ENCODE peak calls at places on chromosomes 6 and 20, in five cellular contexts. J is K562, W is H1, L is HCT116, N is HepG2. H is an unnamed sample.

GRCh38 chr6:150008588-150008987 is 16.7 kb downstream of the RAET1L start:
- DNase-seq in J (peak), W (no peak), L (peak), N (no peak), H (no peak)

GRCh38 chr6:90701146-90701781 is 114.4 kb upstream of the MAP3K7 start:
- DNase-seq in J (no peak), W (peak), L (no peak), N (no peak), H (no peak)

GRCh38 chr20:24776755-24777271 is 172.3 kb upstream of the CST7 start:
- DNase-seq in J (no peak), W (no peak), L (no peak), N (no peak), H (no peak)

GRCh38 chr6:66962082-66962481 is 1255.1 kb upstream of the EYS start:
- DNase-seq in J (no peak), W (no peak), L (no peak), N (no peak), H (no peak)

GRCh38 chr6:7438011-7438410 is 48.4 kb downstream of the RIOK1 start:
- DNase-seq in J (no peak), W (no peak), L (no peak), N (no peak), H (no peak)

GRCh38 chr6:150395388-150396009 is 26.7 kb downstream of the IYD start:
- DNase-seq in J (peak), W (peak), L (peak), N (peak), H (no peak)

GRCh38 chr6:128129679-128130078 is 228.8 kb upstream of the THEMIS start:
- DNase-seq in J (no peak), W (no peak), L (no peak), N (no peak), H (no peak)

GRCh38 chr20:36147707-36148106 is 6.8 kb upstream of the EPB41L1 start:
- DNase-seq in J (no peak), W (no peak), L (no peak), N (no peak), H (no peak)

GRCh38 chr6:132314432-132314831 is 86.8 kb downstream of the MOXD1 start:
- DNase-seq in J (no peak), W (no peak), L (no peak), N (no peak), H (no peak)

GRCh38 chr6:90495216-90495817 is 91.6 kb downstream of the MAP3K7 start:
- DNase-seq in J (no peak), W (no peak), L (no peak), N (no peak), H (no peak)

GRCh38 chr6:153130515-153131036 is 506 bp downstream of the RGS17 start:
- DNase-seq in J (no peak), W (no peak), L (no peak), N (no peak), H (no peak)

DNA sequence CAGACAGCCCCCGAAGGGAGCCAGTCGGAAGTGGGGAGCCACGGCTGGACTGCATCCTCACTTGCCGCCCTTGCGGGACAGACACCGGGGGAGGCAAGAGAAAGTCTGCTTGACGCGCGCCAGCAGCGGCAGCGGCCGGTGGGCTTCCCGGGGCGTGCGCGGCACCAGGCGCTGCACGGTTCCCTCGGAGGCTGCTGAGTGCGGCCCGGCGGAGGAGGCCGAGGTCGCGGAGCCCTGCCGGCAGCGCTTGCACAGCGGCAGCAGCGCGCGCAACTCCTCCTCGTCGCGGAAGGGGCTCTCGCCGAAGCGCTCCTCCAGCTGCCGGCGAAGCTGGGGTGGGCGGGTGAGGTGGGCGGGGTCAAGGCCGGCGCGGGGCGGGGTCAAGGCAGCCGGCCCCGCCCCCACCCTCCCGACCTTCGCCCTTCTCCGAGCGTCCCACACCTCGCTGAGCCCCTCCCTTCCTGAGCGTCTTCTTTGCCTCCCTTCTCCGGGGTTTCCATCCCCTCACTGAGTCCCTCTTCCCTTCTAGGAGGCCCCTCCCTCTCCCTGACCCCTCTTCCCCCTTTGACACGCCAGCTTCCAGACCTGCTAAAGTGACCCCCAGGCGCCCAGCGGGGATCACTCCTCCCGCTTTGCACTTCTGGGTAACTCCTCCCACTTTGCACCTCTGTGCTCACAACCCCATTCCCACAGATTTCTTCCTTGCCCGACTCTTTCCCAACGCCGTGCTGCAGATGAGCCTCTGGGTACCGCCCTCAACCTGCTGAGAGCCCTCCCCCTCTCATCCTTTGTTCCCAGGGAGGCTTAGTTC is 8.8 kb downstream of the DUSP15 start:
- DNase-seq in J (peak), W (peak), L (peak), N (peak), H (no peak)
- TF ChIP-seq POLR2A in J (no peak), W (peak), L (no peak), N (no peak), H (peak)

GRCh38 chr6:103367212-103367611 is 1492.5 kb downstream of the HACE1 start:
- DNase-seq in J (no peak), W (no peak), L (no peak), N (no peak), H (no peak)
- TF ChIP-seq SRF in J (no peak), W (no peak), L (no peak), N (no peak), H (no peak)

GRCh38 chr6:157022022-157022740 is 245.0 kb downstream of the ARID1B start:
- DNase-seq in J (peak), W (no peak), L (peak), N (peak), H (no peak)
- TF ChIP-seq POLR2A in J (no peak), W (no peak), L (peak), N (no peak), H (no peak)

GRCh38 chr6:170281331-170282292 is 9.3 kb downstream of the DLL1 start:
- DNase-seq in J (no peak), W (no peak), L (no peak), N (no peak), H (no peak)
- TF ChIP-seq SRF in J (no peak), W (no peak), L (no peak), N (no peak), H (no peak)

DNA sequence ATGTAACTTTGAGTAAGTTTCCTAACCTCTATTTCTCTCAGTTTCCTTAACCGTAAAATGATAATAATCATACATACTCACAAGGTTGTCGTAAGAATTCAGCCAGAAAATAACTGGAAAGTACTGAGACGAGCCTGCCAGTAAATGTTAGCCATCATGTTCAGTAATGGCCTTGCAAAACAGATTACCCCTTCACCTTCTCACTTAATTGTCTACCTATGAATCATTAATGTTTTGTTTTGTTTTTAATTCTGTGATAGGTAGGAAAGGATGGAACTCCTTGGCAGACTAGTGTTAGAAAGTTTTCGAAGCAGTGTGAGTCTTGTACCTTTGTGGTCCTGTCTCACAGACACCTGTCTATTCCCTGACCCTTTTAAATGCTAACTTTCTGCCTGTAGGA is 50.6 kb downstream of the MAPK14 start:
- DNase-seq in J (no peak), W (no peak), L (no peak), N (no peak), H (no peak)
- TF ChIP-seq POLR2A in J (no peak), W (no peak), L (no peak), N (no peak), H (no peak)

GRCh38 chr20:1500496-1500895 is 9.3 kb upstream of the SIRPB2 start:
- DNase-seq in J (no peak), W (no peak), L (no peak), N (no peak), H (no peak)

GRCh38 chr20:1496930-1497329 is 5.7 kb upstream of the SIRPB2 start:
- DNase-seq in J (no peak), W (no peak), L (no peak), N (no peak), H (no peak)

GRCh38 chr20:1503564-1504227 is 12.5 kb upstream of the SIRPB2 start:
- DNase-seq in J (peak), W (peak), L (peak), N (peak), H (peak)

GRCh38 chr20:1494436-1494835 is 3.2 kb upstream of the SIRPB2 start:
- DNase-seq in J (no peak), W (no peak), L (no peak), N (no peak), H (no peak)

DNA sequence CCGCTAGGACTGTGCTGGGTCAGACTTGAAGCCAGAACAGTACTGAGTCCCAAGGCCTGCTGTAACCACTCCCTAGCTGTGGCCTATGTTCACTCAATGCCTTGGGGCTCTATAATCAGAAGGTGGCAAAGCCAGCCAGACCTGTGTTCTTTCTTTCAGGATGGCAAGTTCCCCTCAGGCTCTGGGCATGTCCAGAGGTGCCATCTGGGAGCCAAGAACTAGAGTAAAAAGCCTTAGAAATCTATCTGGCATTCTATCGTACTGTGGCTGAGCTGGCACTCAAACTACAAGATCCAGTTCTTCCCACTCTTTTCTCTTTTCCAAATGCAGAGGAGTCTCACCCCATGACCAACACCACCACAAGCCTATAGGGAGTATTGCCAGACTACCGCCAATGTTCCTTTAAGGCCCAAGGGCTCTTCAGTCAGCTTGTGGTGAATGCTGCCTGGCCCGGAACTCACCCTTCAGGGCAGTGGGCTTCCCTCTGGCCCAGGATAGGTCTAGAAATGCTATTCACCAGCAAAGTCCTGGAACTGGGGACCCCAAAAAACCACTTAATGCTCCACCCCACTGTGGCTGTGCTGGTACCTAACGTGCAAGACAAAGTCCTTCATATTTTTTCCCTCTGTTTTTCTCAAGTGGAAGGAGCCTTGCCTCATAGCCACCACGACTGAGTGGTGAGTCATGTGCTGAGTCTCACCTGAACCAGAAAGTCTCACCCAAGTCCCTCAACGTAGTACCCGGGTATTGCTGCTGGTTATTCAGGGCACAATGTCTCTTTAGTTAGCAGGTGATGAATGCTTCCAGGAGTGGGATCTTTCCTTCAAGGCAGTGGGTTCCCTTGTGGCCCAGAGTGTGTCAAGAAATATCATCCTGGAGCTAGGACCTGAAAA is 8.6 kb upstream of the SIRPB2 start:
- DNase-seq in J (no peak), W (no peak), L (no peak), N (no peak), H (no peak)
- TF ChIP-seq SRF in J (no peak), W (no peak), L (no peak), N (no peak), H (no peak)